ENCODE peak calls at places on chromosomes 2 and 18, in four cellular contexts. H is progenitor cell of endocrine pancreas, D is osteocyte, C is AG04450. A is an unnamed sample.

GRCh38 chr2:79100301-79100700 is 12.5 kb upstream of the REG1B start:
- DNase-seq in H (no peak), D (no peak), C (no peak), A (no peak)

GRCh38 chr2:197839327-197839726 is 34.9 kb downstream of the PLCL1 start:
- DNase-seq in H (no peak), D (no peak), C (no peak), A (no peak)

GRCh38 chr18:79657342-79657996 is 22.1 kb upstream of the CTDP1 start:
- DNase-seq in H (no peak), D (no peak), C (no peak), A (no peak)

GRCh38 chr18:8952796-8953760 is 149.4 kb upstream of the NDUFV2 start:
- DNase-seq in H (no peak), D (no peak), C (peak; percentile 74), A (no peak)

GRCh38 chr2:46923011-46923669 is 7.5 kb upstream of the MCFD2 start:
- DNase-seq in H (no peak), D (no peak), C (no peak), A (no peak)

GRCh38 chr2:55910077-55910476 is 13.5 kb downstream of the EFEMP1 start:
- DNase-seq in H (no peak), D (no peak), C (no peak), A (no peak)

GRCh38 chr18:23824235-23824634 is 135.0 kb downstream of the LAMA3 start:
- DNase-seq in H (no peak), D (no peak), C (no peak), A (no peak)

GRCh38 chr2:23128684-23129292 is 256.2 kb upstream of the KLHL29 start:
- DNase-seq in H (no peak), D (no peak), C (no peak), A (no peak)

GRCh38 chr18:26405190-26405781 is 143.1 kb downstream of the KCTD1 start:
- DNase-seq in H (no peak), D (no peak), C (no peak), A (no peak)

GRCh38 chr2:46163031-46163430 is 134.2 kb upstream of the EPAS1 start:
- DNase-seq in H (no peak), D (no peak), C (no peak), A (no peak)

GRCh38 chr2:20423847-20424246 is 23.0 kb upstream of the RHOB start:
- DNase-seq in H (no peak), D (no peak), C (no peak), A (no peak)

GRCh38 chr18:22165603-22166069 is 3.8 kb upstream of the GATA6 start:
- DNase-seq in H (no peak), D (no peak), C (no peak), A (no peak)

GRCh38 chr18:11482271-11482670 is 127.1 kb upstream of the SLC35G4 start:
- DNase-seq in H (no peak), D (no peak), C (no peak), A (no peak)

GRCh38 chr18:75207298-75208054 is 1.5 kb downstream of the PTGR3 start:
- DNase-seq in H (no peak), D (no peak), C (no peak), A (no peak)

GRCh38 chr18:77544792-77545191 is 295.1 kb downstream of the GALR1 start:
- DNase-seq in H (no peak), D (no peak), C (no peak), A (no peak)

GRCh38 chr2:17163628-17164027 is 354.6 kb downstream of the RAD51AP2 start:
- DNase-seq in H (no peak), D (no peak), C (no peak), A (no peak)

GRCh38 chr2:145688156-145688555 is 1168.2 kb upstream of the ZEB2 start:
- DNase-seq in H (no peak), D (no peak), C (no peak), A (no peak)

GRCh38 chr18:48767090-48767670 is 183.6 kb downstream of the SMAD7 start:
- DNase-seq in H (no peak), D (no peak), C (no peak), A (no peak)

GRCh38 chr2:235745597-235745996 is 251.8 kb downstream of the AGAP1 start:
- DNase-seq in H (no peak), D (no peak), C (no peak), A (no peak)

GRCh38 chr2:67625178-67625577 is 228.0 kb downstream of the ETAA1 start:
- DNase-seq in H (no peak), D (no peak), C (no peak), A (no peak)

GRCh38 chr2:29223851-29224692 is 108.9 kb downstream of the CLIP4 start:
- DNase-seq in H (no peak), D (no peak), C (peak; percentile 11), A (no peak)

GRCh38 chr2:49044680-49045079 is 109.6 kb downstream of the FSHR start:
- DNase-seq in H (no peak), D (no peak), C (no peak), A (no peak)

GRCh38 chr2:3179208-3179607 is 198.4 kb downstream of the EIPR1 start:
- DNase-seq in H (no peak), D (no peak), C (no peak), A (no peak)

GRCh38 chr2:239393401-239393940 is 7.3 kb downstream of the HDAC4 start:
- DNase-seq in H (no peak), D (no peak), C (no peak), A (no peak)

GRCh38 chr18:59015531-59016152 is 124.0 kb upstream of the SEC11C start:
- DNase-seq in H (no peak), D (peak; percentile 49), C (no peak), A (no peak)

GRCh38 chr18:11251891-11252270 is 102.5 kb upstream of the PIEZO2 start:
- DNase-seq in H (no peak), D (no peak), C (no peak), A (no peak)

GRCh38 chr2:108315408-108316193 is 26.9 kb downstream of the SULT1C2 start:
- DNase-seq in H (peak; percentile 15), D (no peak), C (no peak), A (peak; percentile 83)

GRCh38 chr2:10344105-10345066 is 41.7 kb downstream of the HPCAL1 start:
- DNase-seq in H (no peak), D (no peak), C (no peak), A (no peak)
- TF ChIP-seq CTCF in H (no peak), D (no peak), C (no peak), A (no peak)

GRCh38 chr2:42928161-42928691 is 135.8 kb upstream of the HAAO start:
- DNase-seq in H (no peak), D (no peak), C (no peak), A (no peak)

GRCh38 chr2:42929577-42929984 is 137.2 kb upstream of the HAAO start:
- DNase-seq in H (no peak), D (no peak), C (no peak), A (no peak)

GRCh38 chr2:42927334-42928160 is 135.2 kb upstream of the HAAO start:
- DNase-seq in H (no peak), D (no peak), C (no peak), A (no peak)

GRCh38 chr2:42929985-42930581 is 137.7 kb upstream of the HAAO start:
- DNase-seq in H (no peak), D (no peak), C (no peak), A (no peak)

GRCh38 chr2:42928692-42929576 is 136.6 kb upstream of the HAAO start:
- DNase-seq in H (no peak), D (no peak), C (no peak), A (no peak)
- TF ChIP-seq CTCF in H (peak; percentile 62), D (peak; percentile 49), C (peak; percentile 58), A (peak; percentile 58)

DNA sequence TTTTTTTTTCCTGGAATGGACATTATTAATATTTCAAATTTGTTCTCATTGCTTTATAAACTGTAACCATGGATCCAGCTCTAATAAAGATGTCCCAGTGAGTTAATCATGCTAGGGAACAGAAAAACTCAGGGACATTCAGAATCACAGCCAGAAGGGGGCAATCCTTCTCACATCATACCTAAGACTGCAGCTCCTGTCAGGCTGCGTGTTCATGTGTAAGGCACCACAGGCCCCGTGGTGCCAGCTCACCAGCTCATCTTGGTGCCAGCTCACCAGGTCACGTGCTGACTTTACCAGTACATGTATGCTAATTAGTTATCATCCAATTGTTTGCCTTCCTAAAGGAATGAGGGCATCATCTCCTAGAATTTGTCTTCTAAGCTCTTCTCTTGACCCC is 84.7 kb upstream of the NEDD4L start:
- DNase-seq in H (no peak), D (no peak), C (peak; percentile 1), A (peak; percentile 19)
- TF ChIP-seq CTCF in H (peak; percentile 55), D (peak; percentile 39), C (peak; percentile 44), A (peak; percentile 47)

GRCh38 chr18:64165906-64166305 is 17.0 kb upstream of the LINC00305 start:
- DNase-seq in H (no peak), D (no peak), C (no peak), A (peak; percentile 58)

GRCh38 chr18:64167408-64167807 is 18.5 kb upstream of the LINC00305 start:
- DNase-seq in H (no peak), D (no peak), C (no peak), A (no peak)

GRCh38 chr18:64164883-64165282 is 16.0 kb upstream of the LINC00305 start:
- DNase-seq in H (no peak), D (no peak), C (no peak), A (no peak)
- TF ChIP-seq CTCF in H (no peak), D (no peak), C (no peak), A (no peak)

GRCh38 chr2:177243073-177243472 is 21.5 kb downstream of the NFE2L2 start:
- DNase-seq in H (no peak), D (no peak), C (no peak), A (no peak)

GRCh38 chr2:177243476-177243875 is 21.1 kb downstream of the NFE2L2 start:
- DNase-seq in H (no peak), D (no peak), C (no peak), A (no peak)

GRCh38 chr2:177246000-177246399 is 18.5 kb downstream of the NFE2L2 start:
- DNase-seq in H (no peak), D (no peak), C (no peak), A (no peak)

GRCh38 chr2:177245010-177245422 is 19.5 kb downstream of the NFE2L2 start:
- DNase-seq in H (no peak), D (no peak), C (peak; percentile 33), A (no peak)

DNA sequence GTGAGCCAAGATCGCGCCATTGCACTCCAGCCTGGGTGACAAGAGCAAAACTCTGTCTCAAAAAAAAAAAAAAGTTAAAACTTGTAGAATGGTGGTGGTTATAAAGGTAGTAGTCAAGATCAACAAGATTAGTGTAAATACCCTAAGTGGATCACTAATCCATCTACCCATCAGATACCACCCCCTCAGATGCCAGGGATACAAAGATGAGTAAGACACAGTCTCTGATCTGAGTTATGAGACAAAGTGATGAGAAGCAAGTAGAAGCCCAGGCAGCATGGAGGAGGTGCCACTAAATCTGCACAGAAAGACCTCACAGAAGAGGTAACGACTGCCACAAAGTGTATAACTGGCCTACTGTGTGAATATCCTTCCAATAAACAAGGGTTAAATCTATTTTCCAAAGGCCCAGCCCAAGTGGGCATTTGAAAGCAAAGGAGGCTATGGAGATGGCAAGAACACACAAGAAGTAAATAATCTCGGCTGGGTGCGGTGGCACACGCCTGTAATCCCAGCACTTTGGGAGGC is 20.2 kb downstream of the NFE2L2 start:
- DNase-seq in H (no peak), D (no peak), C (no peak), A (no peak)
- TF ChIP-seq CTCF in H (no peak), D (no peak), C (no peak), A (no peak)

DNA sequence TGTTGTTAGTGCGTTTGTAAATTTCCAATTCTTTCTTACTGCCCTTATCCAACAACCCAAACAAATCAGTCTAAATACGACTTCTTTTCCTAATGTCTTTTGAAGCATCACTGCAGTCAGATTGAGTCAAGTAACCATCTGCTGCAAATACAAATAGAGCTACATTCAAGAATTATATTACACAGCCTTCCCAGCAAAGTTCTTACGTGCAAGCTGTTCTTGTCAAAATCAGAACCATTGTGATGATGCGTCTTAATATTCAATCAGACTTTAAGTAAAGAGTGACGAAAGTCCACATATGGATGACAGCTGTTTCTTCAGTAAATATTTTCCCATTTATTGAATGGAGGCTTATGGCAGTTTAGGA is 943.8 kb downstream of the LRP1B start:
- DNase-seq in H (no peak), D (no peak), C (peak; percentile 2), A (no peak)
- TF ChIP-seq CTCF in H (no peak), D (no peak), C (no peak), A (no peak)

A was measured in kidney epithelial cell.